ENCODE peak calls at places on chromosomes 11 and 22, in four cellular contexts. One of them, this sample, is unnamed.

GRCh38 chr22:22161924-22162851 is 82.4 kb upstream of the VPREB1 start:
- DNase-seq in right cardiac atrium: no peak
- DNase-seq in effector memory CD4-positive, alpha-beta T cell: no peak
- DNase-seq in activated CD8-positive, alpha-beta memory T cell treated with anti-CD3 and anti-CD28 coated beads for 48 hours: no peak
- DNase-seq in this sample: no peak

GRCh38 chr11:119317592-119318239 is 786 bp upstream of the MCAM start:
- DNase-seq in right cardiac atrium: no peak
- DNase-seq in effector memory CD4-positive, alpha-beta T cell: no peak
- DNase-seq in activated CD8-positive, alpha-beta memory T cell treated with anti-CD3 and anti-CD28 coated beads for 48 hours: no peak
- DNase-seq in this sample: no peak

GRCh38 chr11:135022430-135022829 is 610.4 kb upstream of the B3GAT1 start:
- DNase-seq in right cardiac atrium: no peak
- DNase-seq in effector memory CD4-positive, alpha-beta T cell: no peak
- DNase-seq in activated CD8-positive, alpha-beta memory T cell treated with anti-CD3 and anti-CD28 coated beads for 48 hours: no peak
- DNase-seq in this sample: no peak

GRCh38 chr11:103601230-103601846 is 435.1 kb upstream of the DDI1 start:
- DNase-seq in right cardiac atrium: peak
- DNase-seq in effector memory CD4-positive, alpha-beta T cell: no peak
- DNase-seq in activated CD8-positive, alpha-beta memory T cell treated with anti-CD3 and anti-CD28 coated beads for 48 hours: no peak
- DNase-seq in this sample: no peak

GRCh38 chr11:109205312-109205711 is 216.7 kb upstream of the C11orf87 start:
- DNase-seq in right cardiac atrium: no peak
- DNase-seq in effector memory CD4-positive, alpha-beta T cell: no peak
- DNase-seq in activated CD8-positive, alpha-beta memory T cell treated with anti-CD3 and anti-CD28 coated beads for 48 hours: no peak
- DNase-seq in this sample: no peak

GRCh38 chr11:9799901-9800300 is 136.0 kb downstream of the SWAP70 start:
- DNase-seq in right cardiac atrium: no peak
- DNase-seq in effector memory CD4-positive, alpha-beta T cell: no peak
- DNase-seq in activated CD8-positive, alpha-beta memory T cell treated with anti-CD3 and anti-CD28 coated beads for 48 hours: no peak
- DNase-seq in this sample: no peak

GRCh38 chr22:48474881-48475280 is 1352.8 kb downstream of the BRD1 start:
- DNase-seq in right cardiac atrium: no peak
- DNase-seq in effector memory CD4-positive, alpha-beta T cell: no peak
- DNase-seq in activated CD8-positive, alpha-beta memory T cell treated with anti-CD3 and anti-CD28 coated beads for 48 hours: no peak
- DNase-seq in this sample: no peak

GRCh38 chr11:45022294-45023064 is 71.8 kb upstream of the TP53I11 start:
- DNase-seq in right cardiac atrium: no peak
- DNase-seq in effector memory CD4-positive, alpha-beta T cell: no peak
- DNase-seq in activated CD8-positive, alpha-beta memory T cell treated with anti-CD3 and anti-CD28 coated beads for 48 hours: no peak
- DNase-seq in this sample: no peak

GRCh38 chr11:70233511-70233919 is 30.4 kb downstream of the FADD start:
- DNase-seq in right cardiac atrium: no peak
- DNase-seq in effector memory CD4-positive, alpha-beta T cell: no peak
- DNase-seq in activated CD8-positive, alpha-beta memory T cell treated with anti-CD3 and anti-CD28 coated beads for 48 hours: no peak
- DNase-seq in this sample: no peak

GRCh38 chr11:70270877-70271634 is 566 bp downstream of the PPFIA1 start:
- DNase-seq in right cardiac atrium: peak
- DNase-seq in effector memory CD4-positive, alpha-beta T cell: peak
- DNase-seq in activated CD8-positive, alpha-beta memory T cell treated with anti-CD3 and anti-CD28 coated beads for 48 hours: peak
- DNase-seq in this sample: peak

GRCh38 chr22:26671317-26672059 is 14.1 kb downstream of the MIAT start:
- DNase-seq in right cardiac atrium: peak
- DNase-seq in effector memory CD4-positive, alpha-beta T cell: peak
- DNase-seq in activated CD8-positive, alpha-beta memory T cell treated with anti-CD3 and anti-CD28 coated beads for 48 hours: peak
- DNase-seq in this sample: peak

GRCh38 chr22:27116295-27116694 is 458.9 kb downstream of the MIAT start:
- DNase-seq in right cardiac atrium: no peak
- DNase-seq in effector memory CD4-positive, alpha-beta T cell: no peak
- DNase-seq in activated CD8-positive, alpha-beta memory T cell treated with anti-CD3 and anti-CD28 coated beads for 48 hours: no peak
- DNase-seq in this sample: no peak

GRCh38 chr22:36940676-36941075 is 27.2 kb downstream of the CSF2RB start:
- DNase-seq in right cardiac atrium: no peak
- DNase-seq in effector memory CD4-positive, alpha-beta T cell: no peak
- DNase-seq in activated CD8-positive, alpha-beta memory T cell treated with anti-CD3 and anti-CD28 coated beads for 48 hours: no peak
- DNase-seq in this sample: no peak

GRCh38 chr11:121636341-121637176 is 183.8 kb upstream of the SORL1-AS1 start:
- DNase-seq in right cardiac atrium: no peak
- DNase-seq in effector memory CD4-positive, alpha-beta T cell: no peak
- DNase-seq in activated CD8-positive, alpha-beta memory T cell treated with anti-CD3 and anti-CD28 coated beads for 48 hours: no peak
- DNase-seq in this sample: no peak

GRCh38 chr11:8870461-8871282 is 40.3 kb upstream of the AKIP1 start:
- DNase-seq in right cardiac atrium: peak
- DNase-seq in effector memory CD4-positive, alpha-beta T cell: no peak
- DNase-seq in activated CD8-positive, alpha-beta memory T cell treated with anti-CD3 and anti-CD28 coated beads for 48 hours: no peak
- DNase-seq in this sample: no peak

GRCh38 chr11:69644071-69644961 is 3.4 kb downstream of the CCND1 start:
- DNase-seq in right cardiac atrium: peak
- DNase-seq in effector memory CD4-positive, alpha-beta T cell: no peak
- DNase-seq in activated CD8-positive, alpha-beta memory T cell treated with anti-CD3 and anti-CD28 coated beads for 48 hours: no peak
- DNase-seq in this sample: no peak

GRCh38 chr11:64644348-64645242 is 53.6 kb downstream of the SLC22A12 start:
- DNase-seq in right cardiac atrium: no peak
- DNase-seq in effector memory CD4-positive, alpha-beta T cell: no peak
- DNase-seq in activated CD8-positive, alpha-beta memory T cell treated with anti-CD3 and anti-CD28 coated beads for 48 hours: no peak
- DNase-seq in this sample: no peak

GRCh38 chr11:14144905-14145304 is 182.4 kb downstream of the SPON1 start:
- DNase-seq in right cardiac atrium: no peak
- DNase-seq in effector memory CD4-positive, alpha-beta T cell: no peak
- DNase-seq in activated CD8-positive, alpha-beta memory T cell treated with anti-CD3 and anti-CD28 coated beads for 48 hours: no peak
- DNase-seq in this sample: no peak

GRCh38 chr11:130070829-130071205 is 1.1 kb downstream of the APLP2 start:
- DNase-seq in right cardiac atrium: peak
- DNase-seq in effector memory CD4-positive, alpha-beta T cell: no peak
- DNase-seq in activated CD8-positive, alpha-beta memory T cell treated with anti-CD3 and anti-CD28 coated beads for 48 hours: no peak
- DNase-seq in this sample: peak

GRCh38 chr22:44182591-44183588 is 2.2 kb downstream of the PARVG start:
- DNase-seq in right cardiac atrium: peak
- DNase-seq in effector memory CD4-positive, alpha-beta T cell: no peak
- DNase-seq in activated CD8-positive, alpha-beta memory T cell treated with anti-CD3 and anti-CD28 coated beads for 48 hours: peak
- DNase-seq in this sample: no peak

GRCh38 chr22:45998638-45999378 is 21.8 kb upstream of the WNT7B start:
- DNase-seq in right cardiac atrium: no peak
- DNase-seq in effector memory CD4-positive, alpha-beta T cell: no peak
- DNase-seq in activated CD8-positive, alpha-beta memory T cell treated with anti-CD3 and anti-CD28 coated beads for 48 hours: no peak
- DNase-seq in this sample: no peak

GRCh38 chr22:38317237-38317994 is at the start of gene CSNK1E:
- DNase-seq in right cardiac atrium: peak
- DNase-seq in effector memory CD4-positive, alpha-beta T cell: peak
- DNase-seq in activated CD8-positive, alpha-beta memory T cell treated with anti-CD3 and anti-CD28 coated beads for 48 hours: peak
- DNase-seq in this sample: peak

GRCh38 chr11:65503606-65503922 is 4.7 kb downstream of the MALAT1 start:
- DNase-seq in right cardiac atrium: no peak
- DNase-seq in effector memory CD4-positive, alpha-beta T cell: no peak
- DNase-seq in activated CD8-positive, alpha-beta memory T cell treated with anti-CD3 and anti-CD28 coated beads for 48 hours: no peak
- DNase-seq in this sample: no peak

GRCh38 chr11:128465946-128466688 is 121.2 kb downstream of the ETS1 start:
- DNase-seq in right cardiac atrium: peak
- DNase-seq in effector memory CD4-positive, alpha-beta T cell: no peak
- DNase-seq in activated CD8-positive, alpha-beta memory T cell treated with anti-CD3 and anti-CD28 coated beads for 48 hours: no peak
- DNase-seq in this sample: no peak

GRCh38 chr11:17714356-17714854 is 5.0 kb upstream of the MYOD1 start:
- DNase-seq in right cardiac atrium: no peak
- DNase-seq in effector memory CD4-positive, alpha-beta T cell: no peak
- DNase-seq in activated CD8-positive, alpha-beta memory T cell treated with anti-CD3 and anti-CD28 coated beads for 48 hours: no peak
- DNase-seq in this sample: no peak

GRCh38 chr11:92782806-92783205 is 186.6 kb upstream of the MTNR1B start:
- DNase-seq in right cardiac atrium: no peak
- DNase-seq in effector memory CD4-positive, alpha-beta T cell: no peak
- DNase-seq in activated CD8-positive, alpha-beta memory T cell treated with anti-CD3 and anti-CD28 coated beads for 48 hours: no peak
- DNase-seq in this sample: no peak

GRCh38 chr11:120337133-120337895 is 1.1 kb downstream of the ARHGEF12 start:
- DNase-seq in right cardiac atrium: peak
- DNase-seq in effector memory CD4-positive, alpha-beta T cell: no peak
- DNase-seq in activated CD8-positive, alpha-beta memory T cell treated with anti-CD3 and anti-CD28 coated beads for 48 hours: no peak
- DNase-seq in this sample: no peak

GRCh38 chr11:112835556-112835955 is 125.7 kb upstream of the NCAM1 start:
- DNase-seq in right cardiac atrium: no peak
- DNase-seq in effector memory CD4-positive, alpha-beta T cell: no peak
- DNase-seq in activated CD8-positive, alpha-beta memory T cell treated with anti-CD3 and anti-CD28 coated beads for 48 hours: no peak
- DNase-seq in this sample: no peak

GRCh38 chr11:28743101-28743550 is 634.9 kb downstream of the METTL15 start:
- DNase-seq in right cardiac atrium: no peak
- DNase-seq in effector memory CD4-positive, alpha-beta T cell: no peak
- DNase-seq in activated CD8-positive, alpha-beta memory T cell treated with anti-CD3 and anti-CD28 coated beads for 48 hours: no peak
- DNase-seq in this sample: no peak